ENCODE peak calls at places on chromosomes 2 and 18, in four cellular contexts. N, U, S and F are unnamed samples.

GRCh38 chr2:95799490-95799889 is 192.1 kb downstream of the ANKRD36C start:
- DNase-seq in N (no peak), U (no peak), S (no peak), F (no peak)

GRCh38 chr2:103977681-103978080 is 876.2 kb upstream of the POU3F3 start:
- DNase-seq in N (no peak), U (no peak), S (no peak), F (no peak)

GRCh38 chr2:67612576-67612981 is 215.4 kb downstream of the ETAA1 start:
- DNase-seq in N (no peak), U (no peak), S (no peak), F (no peak)

GRCh38 chr2:134711622-134712125 is 7.1 kb downstream of the TMEM163 start:
- DNase-seq in N (no peak), U (no peak), S (no peak), F (no peak)

GRCh38 chr2:134669731-134670669 is 48.8 kb downstream of the TMEM163 start:
- DNase-seq in N (no peak), U (peak), S (peak), F (peak)

GRCh38 chr18:61236476-61237057 is 96.7 kb upstream of the CDH20 start:
- DNase-seq in N (no peak), U (no peak), S (no peak), F (no peak)

GRCh38 chr18:57748770-57749603 is 54.1 kb downstream of the ATP8B1 start:
- DNase-seq in N (no peak), U (no peak), S (peak), F (no peak)

GRCh38 chr18:58819051-58819450 is 45.6 kb upstream of the ZNF532 start:
- DNase-seq in N (no peak), U (no peak), S (no peak), F (no peak)

GRCh38 chr2:28399946-28400345 is 7.3 kb downstream of the FOSL2 start:
- DNase-seq in N (no peak), U (no peak), S (no peak), F (no peak)

GRCh38 chr2:14479486-14479885 is 153.0 kb upstream of the LRATD1 start:
- DNase-seq in N (no peak), U (no peak), S (no peak), F (no peak)

GRCh38 chr18:45785015-45785597 is 40.4 kb upstream of the SIGLEC15 start:
- DNase-seq in N (no peak), U (no peak), S (no peak), F (no peak)

GRCh38 chr2:190435031-190435677 is 27.0 kb downstream of the MFSD6 start:
- DNase-seq in N (no peak), U (no peak), S (no peak), F (no peak)

GRCh38 chr18:33097126-33097525 is 324.3 kb upstream of the KLHL14 start:
- DNase-seq in N (no peak), U (no peak), S (no peak), F (no peak)

GRCh38 chr2:151762694-151763093 is 28.4 kb upstream of the NEB start:
- DNase-seq in N (no peak), U (no peak), S (no peak), F (no peak)

GRCh38 chr2:28678175-28678855 is 73.3 kb upstream of the PPP1CB start:
- DNase-seq in N (no peak), U (no peak), S (peak), F (no peak)

GRCh38 chr2:201937343-201937742 is 96.3 kb upstream of the FZD7 start:
- DNase-seq in N (no peak), U (peak), S (no peak), F (no peak)

GRCh38 chr2:170235860-170236638 is 58.1 kb downstream of the MYO3B start:
- DNase-seq in N (no peak), U (peak), S (no peak), F (no peak)

GRCh38 chr18:13616525-13617035 is 109.8 kb downstream of the FAM210A start:
- DNase-seq in N (no peak), U (no peak), S (no peak), F (no peak)

GRCh38 chr18:74468547-74469014 is 11.5 kb upstream of the DIPK1C start:
- DNase-seq in N (no peak), U (no peak), S (no peak), F (no peak)

GRCh38 chr2:180991820-180992219 is 11.4 kb downstream of the UBE2E3 start:
- DNase-seq in N (no peak), U (no peak), S (no peak), F (no peak)

GRCh38 chr2:237413293-237414055 is 490 bp downstream of the COL6A3 start:
- DNase-seq in N (no peak), U (no peak), S (no peak), F (no peak)
- H3K4me3 ChIP-seq in N (peak), U (no peak), S (no peak), F (peak)

GRCh38 chr2:41540268-41540963 is 507.4 kb upstream of the PKDCC start:
- DNase-seq in N (no peak), U (no peak), S (no peak), F (no peak)

GRCh38 chr2:41544709-41545108 is 503.1 kb upstream of the PKDCC start:
- DNase-seq in N (no peak), U (no peak), S (no peak), F (no peak)

GRCh38 chr2:41546031-41546430 is 501.8 kb upstream of the PKDCC start:
- DNase-seq in N (no peak), U (no peak), S (no peak), F (no peak)

DNA sequence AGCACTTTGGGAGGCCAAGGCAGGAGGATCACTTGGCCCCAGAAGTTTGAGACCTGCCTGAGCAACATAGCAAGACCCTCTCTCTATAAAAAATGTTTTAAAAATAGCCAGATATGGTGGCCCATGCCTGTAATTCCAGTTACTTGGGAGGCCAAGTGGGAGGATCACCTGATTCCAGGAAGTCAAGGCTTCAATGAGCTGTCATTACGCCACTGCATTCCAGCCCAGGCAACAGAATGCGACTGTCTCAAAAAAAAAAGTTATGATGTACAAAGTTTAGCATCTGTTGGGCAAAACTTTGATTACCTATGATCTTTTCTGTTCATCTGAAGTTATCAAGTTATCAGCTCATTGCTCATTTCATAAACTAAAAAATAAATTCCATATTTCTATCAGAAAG is 504.1 kb upstream of the PKDCC start:
- DNase-seq in N (no peak), U (no peak), S (no peak), F (no peak)
- H3K27ac ChIP-seq in N (no peak), U (no peak), S (no peak), F (no peak)

DNA sequence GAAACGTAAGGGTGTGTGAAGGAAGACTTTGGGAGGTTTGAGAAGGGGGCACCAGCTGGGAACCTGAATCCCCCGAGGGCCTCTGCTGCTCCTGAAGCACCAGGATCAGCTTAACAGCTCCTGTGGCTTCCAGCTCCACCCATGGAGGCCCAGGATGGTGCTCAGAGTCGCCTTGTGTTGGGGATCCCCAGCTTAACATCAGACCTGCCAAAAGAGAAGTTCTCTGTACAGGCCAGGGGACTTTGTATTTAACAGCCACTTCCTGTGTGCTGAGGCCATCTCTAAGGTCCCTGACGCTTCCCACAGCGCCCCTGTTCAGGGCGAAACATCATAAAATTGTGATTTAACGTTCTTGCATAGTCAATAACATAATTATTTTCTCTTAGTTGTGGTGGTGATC is 77.5 kb downstream of the NCK2 start:
- DNase-seq in N (no peak), U (no peak), S (no peak), F (no peak)
- H3K4me3 ChIP-seq in N (no peak), U (no peak), S (no peak), F (no peak)

DNA sequence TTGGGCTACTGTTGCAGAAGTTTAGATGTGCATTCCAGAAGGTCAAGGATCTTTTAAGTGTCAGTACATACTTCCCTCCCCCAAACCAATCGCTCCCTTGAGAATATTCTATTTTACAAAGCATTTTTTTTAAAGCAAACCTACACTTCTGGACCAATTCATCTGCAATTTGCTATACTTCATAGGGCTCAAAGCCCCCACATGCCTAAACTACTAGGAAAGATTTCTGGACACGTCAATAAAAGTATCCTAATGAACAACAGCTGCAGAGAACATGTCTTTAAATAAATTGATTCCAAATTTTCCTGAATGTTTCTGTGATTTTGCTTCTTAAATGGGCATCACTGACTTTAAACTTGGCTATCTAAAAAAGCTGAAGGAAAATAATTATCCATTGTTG is 157.6 kb downstream of the RDH14 start:
- DNase-seq in N (no peak), U (no peak), S (no peak), F (no peak)
- H3K27ac ChIP-seq in N (no peak), U (no peak), S (no peak), F (no peak)

DNA sequence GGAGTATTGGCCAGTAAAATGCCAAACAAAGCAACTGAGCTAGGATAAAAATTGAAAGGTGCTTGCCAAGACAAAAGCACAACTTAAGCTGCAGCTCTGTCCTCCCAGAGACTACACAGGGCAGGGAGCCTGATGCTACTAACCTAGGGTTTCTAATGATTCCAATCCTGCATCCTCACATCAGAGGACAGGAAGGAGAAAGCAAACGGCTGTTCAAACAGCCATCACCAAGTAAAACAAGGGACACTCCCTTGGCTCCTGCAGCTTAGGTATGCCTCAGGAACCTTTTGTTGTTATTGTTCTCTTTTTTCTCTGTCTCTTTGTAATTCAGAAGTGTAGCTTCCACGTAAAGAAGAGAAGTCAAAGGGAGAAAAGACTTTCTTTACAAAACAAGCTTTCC is 99.5 kb downstream of the TCF4 start:
- DNase-seq in N (no peak), U (peak), S (no peak), F (no peak)
- H3K4me3 ChIP-seq in N (no peak), U (no peak), S (no peak), F (no peak)